ENCODE peak calls at places on chromosomes 3 and 15, in five cellular contexts. One of them, this sample, is unnamed.

GRCh38 chr3:135460273-135460672 is 505.3 kb upstream of the PPP2R3A start:
- DNase-seq in K562: no peak
- DNase-seq in coronary artery: no peak
- DNase-seq in NB4: peak; percentile 47
- DNase-seq in left ventricle myocardium inferior: no peak
- DNase-seq in this sample: no peak

GRCh38 chr15:69908518-69909420 is 188.9 kb downstream of the TLE3 start:
- DNase-seq in left ventricle myocardium inferior: no peak
- DNase-seq in coronary artery: no peak
- DNase-seq in K562: no peak
- DNase-seq in NB4: no peak
- DNase-seq in this sample: no peak

GRCh38 chr3:177589921-177590336 is 392.6 kb upstream of the TBL1XR1 start:
- DNase-seq in NB4: no peak
- DNase-seq in K562: no peak
- DNase-seq in coronary artery: no peak
- DNase-seq in left ventricle myocardium inferior: no peak
- DNase-seq in this sample: peak; percentile 97

GRCh38 chr3:62870321-62870720 is 4.9 kb downstream of the CADPS start:
- DNase-seq in K562: no peak
- DNase-seq in NB4: no peak
- DNase-seq in coronary artery: no peak
- DNase-seq in left ventricle myocardium inferior: no peak
- DNase-seq in this sample: peak; percentile 28

GRCh38 chr3:124201786-124202185 is 209.9 kb upstream of the ROPN1 start:
- DNase-seq in coronary artery: no peak
- DNase-seq in left ventricle myocardium inferior: peak; percentile 61
- DNase-seq in K562: no peak
- DNase-seq in NB4: no peak
- DNase-seq in this sample: no peak

GRCh38 chr15:48592221-48592731 is 53.2 kb downstream of the FBN1 start:
- DNase-seq in K562: peak; percentile 55
- DNase-seq in NB4: no peak
- DNase-seq in left ventricle myocardium inferior: no peak
- DNase-seq in coronary artery: no peak
- DNase-seq in this sample: peak; percentile 95

GRCh38 chr15:81096398-81096797 is 37.7 kb upstream of the CFAP161 start:
- DNase-seq in NB4: no peak
- DNase-seq in K562: no peak
- DNase-seq in coronary artery: no peak
- DNase-seq in left ventricle myocardium inferior: no peak
- DNase-seq in this sample: no peak

GRCh38 chr15:78880242-78880533 is 7.5 kb downstream of the MORF4L1 start:
- DNase-seq in left ventricle myocardium inferior: no peak
- DNase-seq in NB4: no peak
- DNase-seq in coronary artery: no peak
- DNase-seq in K562: no peak
- DNase-seq in this sample: no peak

GRCh38 chr3:186182850-186183249 is 74.0 kb upstream of the ETV5 start:
- DNase-seq in coronary artery: no peak
- DNase-seq in left ventricle myocardium inferior: no peak
- DNase-seq in K562: no peak
- DNase-seq in NB4: peak; percentile 44
- DNase-seq in this sample: peak; percentile 3

GRCh38 chr3:9846231-9846630 is 2.4 kb upstream of the RPUSD3 start:
- DNase-seq in coronary artery: no peak
- DNase-seq in NB4: no peak
- DNase-seq in left ventricle myocardium inferior: no peak
- DNase-seq in K562: no peak
- DNase-seq in this sample: no peak

GRCh38 chr3:194249323-194250103 is 101.6 kb downstream of the CPN2 start:
- DNase-seq in K562: no peak
- DNase-seq in left ventricle myocardium inferior: no peak
- DNase-seq in coronary artery: no peak
- DNase-seq in NB4: no peak
- DNase-seq in this sample: no peak

GRCh38 chr3:187021748-187022402 is 91.5 kb downstream of the ST6GAL1 start:
- DNase-seq in left ventricle myocardium inferior: no peak
- DNase-seq in coronary artery: no peak
- DNase-seq in K562: no peak
- DNase-seq in NB4: no peak
- DNase-seq in this sample: no peak

GRCh38 chr3:21751891-21752290 is 881 bp upstream of the ZNF385D start:
- DNase-seq in left ventricle myocardium inferior: no peak
- DNase-seq in coronary artery: no peak
- DNase-seq in NB4: no peak
- DNase-seq in K562: no peak
- DNase-seq in this sample: no peak

GRCh38 chr3:125207507-125207906 is 5.0 kb downstream of the SLC12A8 start:
- DNase-seq in left ventricle myocardium inferior: no peak
- DNase-seq in coronary artery: no peak
- DNase-seq in NB4: no peak
- DNase-seq in K562: no peak
- DNase-seq in this sample: no peak

GRCh38 chr3:189132125-189132744 is 39.5 kb upstream of the TPRG1 start:
- DNase-seq in coronary artery: no peak
- DNase-seq in K562: no peak
- DNase-seq in NB4: peak; percentile 82
- DNase-seq in left ventricle myocardium inferior: peak; percentile 29
- DNase-seq in this sample: peak; percentile 58

GRCh38 chr3:70185661-70186060 is 126.8 kb downstream of the MDFIC2 start:
- DNase-seq in NB4: no peak
- DNase-seq in left ventricle myocardium inferior: no peak
- DNase-seq in coronary artery: no peak
- DNase-seq in K562: no peak
- DNase-seq in this sample: no peak

GRCh38 chr15:98728107-98728810 is 79.9 kb downstream of the IGF1R start:
- DNase-seq in coronary artery: no peak
- DNase-seq in left ventricle myocardium inferior: no peak
- DNase-seq in K562: no peak
- DNase-seq in NB4: no peak
- DNase-seq in this sample: no peak

GRCh38 chr15:98725874-98726273 is 77.5 kb downstream of the IGF1R start:
- DNase-seq in left ventricle myocardium inferior: no peak
- DNase-seq in coronary artery: no peak
- DNase-seq in NB4: no peak
- DNase-seq in K562: no peak
- DNase-seq in this sample: no peak

GRCh38 chr15:98728811-98729160 is 80.4 kb downstream of the IGF1R start:
- DNase-seq in left ventricle myocardium inferior: no peak
- DNase-seq in K562: no peak
- DNase-seq in NB4: no peak
- DNase-seq in coronary artery: no peak
- DNase-seq in this sample: no peak

GRCh38 chr15:98729446-98730042 is 81.2 kb downstream of the IGF1R start:
- DNase-seq in NB4: no peak
- DNase-seq in coronary artery: no peak
- DNase-seq in left ventricle myocardium inferior: peak; percentile 44
- DNase-seq in K562: no peak
- DNase-seq in this sample: no peak

GRCh38 chr15:98727115-98728040 is 79.0 kb downstream of the IGF1R start:
- DNase-seq in NB4: no peak
- DNase-seq in coronary artery: peak; percentile 95
- DNase-seq in left ventricle myocardium inferior: peak; percentile 86
- DNase-seq in K562: no peak
- DNase-seq in this sample: peak; percentile 78
- H3K4me3 ChIP-seq in NB4: no peak overlapping the region
- H3K4me3 ChIP-seq in coronary artery: peak overlapping the region; percentile 53
- H3K4me3 ChIP-seq in left ventricle myocardium inferior: peak overlapping the region; percentile 40
- H3K4me3 ChIP-seq in K562: no peak overlapping the region
- H3K4me3 ChIP-seq in this sample: no peak overlapping the region

GRCh38 chr3:64268926-64269325 is 43.7 kb upstream of the PRICKLE2 start:
- DNase-seq in K562: no peak
- DNase-seq in left ventricle myocardium inferior: peak; percentile 32
- DNase-seq in NB4: no peak
- DNase-seq in coronary artery: no peak
- DNase-seq in this sample: no peak

GRCh38 chr3:64267774-64268604 is 42.7 kb upstream of the PRICKLE2 start:
- DNase-seq in coronary artery: peak; percentile 87
- DNase-seq in left ventricle myocardium inferior: peak; percentile 61
- DNase-seq in NB4: no peak
- DNase-seq in K562: no peak
- DNase-seq in this sample: no peak

GRCh38 chr3:64266983-64267382 is 41.7 kb upstream of the PRICKLE2 start:
- DNase-seq in coronary artery: no peak
- DNase-seq in left ventricle myocardium inferior: no peak
- DNase-seq in NB4: no peak
- DNase-seq in K562: no peak
- DNase-seq in this sample: no peak

GRCh38 chr3:64264491-64265109 is 39.3 kb upstream of the PRICKLE2 start:
- DNase-seq in K562: no peak
- DNase-seq in left ventricle myocardium inferior: no peak
- DNase-seq in coronary artery: no peak
- DNase-seq in NB4: no peak
- DNase-seq in this sample: peak; percentile 36

DNA sequence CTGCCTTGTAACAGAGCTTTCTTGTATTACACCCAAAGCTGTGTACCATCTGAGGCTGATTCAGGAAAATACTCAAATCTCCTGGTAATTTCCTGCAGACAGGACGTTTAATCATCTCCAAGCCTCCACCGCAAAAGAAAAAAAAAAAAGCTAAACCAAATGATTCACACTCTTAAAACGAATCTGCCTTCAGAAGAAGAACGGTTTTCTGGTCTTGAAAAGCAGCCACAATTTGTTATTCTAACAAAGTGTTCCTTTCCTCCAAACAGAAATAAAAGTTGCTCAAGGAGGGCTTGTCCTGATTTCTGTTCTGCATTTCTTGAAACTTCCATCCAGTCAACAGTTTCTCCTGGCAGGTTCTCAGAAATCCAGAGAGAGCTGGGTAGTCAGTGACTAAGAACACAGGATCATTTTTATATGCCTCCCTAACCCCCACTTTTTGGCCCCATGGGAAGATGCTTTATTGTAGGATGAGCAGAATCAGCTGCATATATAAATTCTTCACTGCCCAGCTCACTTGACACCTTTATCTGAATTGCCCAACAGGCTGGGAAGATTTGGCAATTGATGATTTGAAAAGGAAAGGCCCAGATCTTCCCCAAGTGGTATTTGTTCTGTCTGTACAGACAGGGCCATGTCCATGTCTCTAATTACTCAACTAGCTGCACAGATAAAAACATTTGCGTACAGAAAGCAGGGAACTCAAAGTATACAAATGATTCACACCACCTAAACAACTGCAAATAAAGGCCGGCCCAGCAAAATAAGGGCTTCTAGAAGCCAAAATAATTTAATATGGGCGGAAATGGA is 41.0 kb upstream of the PRICKLE2 start:
- DNase-seq in K562: no peak
- DNase-seq in NB4: no peak
- DNase-seq in left ventricle myocardium inferior: no peak
- DNase-seq in coronary artery: no peak
- DNase-seq in this sample: peak; percentile 98
- H3K4me3 ChIP-seq in K562: no peak overlapping the region
- H3K4me3 ChIP-seq in NB4: no peak overlapping the region
- H3K4me3 ChIP-seq in left ventricle myocardium inferior: peak overlapping the region; percentile 77
- H3K4me3 ChIP-seq in coronary artery: peak overlapping the region; percentile 87
- H3K4me3 ChIP-seq in this sample: peak overlapping the region; percentile 75

DNA sequence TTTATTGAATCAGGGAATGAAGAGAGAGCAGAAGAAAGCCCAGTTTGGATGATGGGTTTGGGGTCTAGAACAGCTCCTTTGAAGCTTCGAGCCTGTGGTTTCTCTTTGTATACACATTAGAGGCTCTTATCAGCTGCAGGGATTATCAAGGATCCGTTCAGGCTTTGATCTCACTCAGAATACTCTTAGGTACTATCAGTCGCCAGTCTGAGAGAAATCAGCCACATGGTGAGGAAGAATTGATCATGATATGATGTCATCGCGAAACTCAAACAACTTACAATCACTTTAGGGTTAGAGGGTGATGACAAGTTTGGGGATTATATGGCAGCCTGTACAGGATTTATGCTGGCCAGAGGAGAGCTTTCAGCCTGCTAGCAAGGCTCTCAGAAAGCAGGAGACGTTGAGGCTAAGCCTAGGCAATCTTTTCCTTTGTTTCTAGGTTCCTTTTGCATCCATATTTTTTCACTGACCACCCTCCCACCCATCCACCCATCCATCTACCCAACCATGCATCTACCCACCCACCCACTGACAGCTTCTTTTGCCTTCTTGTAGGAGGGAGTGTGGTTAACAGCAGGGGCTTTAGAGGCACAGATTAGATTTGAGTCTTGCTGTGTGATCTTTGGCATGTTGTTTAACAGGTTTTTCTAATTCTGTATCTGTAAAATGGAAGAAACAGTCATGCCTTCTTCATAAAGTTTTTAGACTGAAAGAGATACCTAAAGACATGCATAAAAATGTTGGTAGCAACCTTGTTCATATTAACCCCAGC is 330.4 kb upstream of the LRRFIP2 start:
- DNase-seq in left ventricle myocardium inferior: no peak
- DNase-seq in coronary artery: no peak
- DNase-seq in K562: no peak
- DNase-seq in NB4: no peak
- DNase-seq in this sample: no peak
- H3K4me3 ChIP-seq in left ventricle myocardium inferior: no peak overlapping the region
- H3K4me3 ChIP-seq in coronary artery: no peak overlapping the region
- H3K4me3 ChIP-seq in K562: no peak overlapping the region
- H3K4me3 ChIP-seq in NB4: no peak overlapping the region
- H3K4me3 ChIP-seq in this sample: no peak overlapping the region

GRCh38 chr3:48432411-48433371 is 2.8 kb upstream of the PLXNB1 start:
- DNase-seq in K562: no peak
- DNase-seq in left ventricle myocardium inferior: no peak
- DNase-seq in coronary artery: no peak
- DNase-seq in NB4: peak; percentile 44
- DNase-seq in this sample: no peak

GRCh38 chr3:48435223-48435595 is 4.7 kb downstream of the CCDC51 start:
- DNase-seq in NB4: no peak
- DNase-seq in left ventricle myocardium inferior: no peak
- DNase-seq in K562: no peak
- DNase-seq in coronary artery: no peak
- DNase-seq in this sample: no peak

GRCh38 chr3:48434591-48435222 is 4.8 kb upstream of the PLXNB1 start:
- DNase-seq in K562: peak; percentile 55
- DNase-seq in left ventricle myocardium inferior: no peak
- DNase-seq in NB4: no peak
- DNase-seq in coronary artery: no peak
- DNase-seq in this sample: no peak

GRCh38 chr3:48431224-48432029 is 1.5 kb upstream of the PLXNB1 start:
- DNase-seq in K562: no peak
- DNase-seq in NB4: no peak
- DNase-seq in left ventricle myocardium inferior: no peak
- DNase-seq in coronary artery: no peak
- DNase-seq in this sample: no peak

DNA sequence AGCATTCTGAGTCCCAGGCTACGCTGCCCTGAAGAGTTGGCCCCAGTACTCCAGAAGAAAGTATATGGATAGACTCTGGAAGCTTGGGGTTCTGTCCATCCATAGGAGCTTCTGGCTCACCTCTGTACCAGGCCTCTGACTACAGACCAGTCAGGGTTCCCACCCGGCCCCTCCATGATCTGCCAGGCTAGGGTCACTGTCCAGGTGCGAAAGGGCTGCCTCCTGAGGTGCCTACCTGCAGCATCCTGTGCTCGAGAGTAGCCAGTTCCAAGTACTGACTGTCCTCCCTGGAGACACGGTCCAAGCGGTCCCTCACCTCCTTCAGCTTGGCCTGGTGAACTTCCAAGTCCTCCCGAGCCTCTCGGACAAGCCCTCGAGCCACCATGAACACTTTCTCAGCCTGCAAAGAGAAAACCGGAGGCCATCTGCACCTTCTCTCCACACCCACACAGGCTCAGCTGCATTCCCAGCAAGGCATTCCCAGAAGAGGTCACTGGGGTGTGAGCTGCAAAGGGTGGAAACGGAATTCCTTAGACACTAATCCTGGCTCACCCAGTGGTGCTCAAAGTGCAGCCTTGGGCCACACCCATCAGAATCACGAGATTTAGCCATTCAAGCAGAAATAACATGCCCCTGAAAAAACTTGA is 3.7 kb upstream of the PLXNB1 start:
- DNase-seq in coronary artery: no peak
- DNase-seq in left ventricle myocardium inferior: no peak
- DNase-seq in NB4: no peak
- DNase-seq in K562: no peak
- DNase-seq in this sample: no peak
- H3K4me3 ChIP-seq in coronary artery: peak overlapping the region; percentile 43
- H3K4me3 ChIP-seq in left ventricle myocardium inferior: peak overlapping the region; percentile 11
- H3K4me3 ChIP-seq in NB4: no peak overlapping the region
- H3K4me3 ChIP-seq in K562: no peak overlapping the region
- H3K4me3 ChIP-seq in this sample: no peak overlapping the region

This sample was measured in skeletal muscle cell.